ENCODE peak calls at places on chromosomes 13 and 19, in eight cellular contexts. Y is pancreas; Q is LHCN-M2; R is psoas muscle; K is PC-9; O is activated T-helper 1 cell treated with anti-CD3 and anti-CD28 coated beads, Interleukin-12 subunit alpha, Interleukin-12 subunit beta, Interleukin-2, Interleukin-4 antibody, amounts not matched to agents 30 ng/mL and 10 ng/mL and 1 ng/mL, durations not matched to agents 14 hours and 24 hours and 36 hours; H is stimulated activated CD4-positive, alpha-beta T cell treated with anti-CD3 and anti-CD28 coated beads, Interleukin-4, amount 100 ng/mL, for 48 hours; Z is Daoy. T is an unnamed sample.

GRCh38 chr19:17497149-17497798 is 14.2 kb upstream of the PGLS start:
- DNase-seq in Z (no peak), K (no peak), Q (no peak), Y (no peak), H (no peak), R (no peak), O (no peak), T (no peak)

GRCh38 chr13:40789275-40790231 is at the start of gene SLC25A15:
- DNase-seq in O (peak), Z (peak), H (peak), R (peak), K (peak), Y (peak), Q (peak), T (peak)

GRCh38 chr13:43221611-43222010 is 198.2 kb downstream of the DNAJC15 start:
- DNase-seq in Z (no peak), Q (no peak), Y (no peak), R (no peak), H (no peak), K (no peak), O (no peak), T (no peak)

GRCh38 chr19:53961523-53962345 is 1.0 kb upstream of the CACNG8 start:
- DNase-seq in Z (peak), Q (peak), R (no peak), O (no peak), K (no peak), Y (no peak), H (no peak), T (no peak)

GRCh38 chr13:67971291-67971690 is 741.2 kb upstream of the PCDH9 start:
- DNase-seq in R (no peak), K (no peak), Y (no peak), H (no peak), Q (peak), O (no peak), Z (no peak), T (no peak)

GRCh38 chr13:112229992-112230872 is 145.9 kb upstream of the SPACA7 start:
- DNase-seq in O (no peak), Y (no peak), R (no peak), H (no peak), K (no peak), Z (no peak), Q (no peak), T (no peak)

GRCh38 chr19:35719402-35720162 is 1.8 kb downstream of the KMT2B start:
- DNase-seq in R (no peak), Q (no peak), H (no peak), Z (no peak), O (no peak), Y (no peak), K (no peak), T (no peak)

GRCh38 chr13:44734204-44734707 is 158.1 kb upstream of the TSC22D1 start:
- DNase-seq in Q (peak), H (no peak), O (no peak), Z (peak), R (peak), Y (peak), K (peak), T (peak)